ENCODE peak calls at places on chromosomes 7 and 10, in eight cellular contexts. One of them, this sample, is unnamed.

GRCh38 chr7:126768836-126769235 is 483.9 kb downstream of the GRM8 start:
- DNase-seq in spleen: no peak
- DNase-seq in transverse colon: no peak
- DNase-seq in stomach: no peak
- DNase-seq in HCT116: no peak
- DNase-seq in endothelial cell of umbilical vein: no peak
- DNase-seq in prostate gland: no peak
- DNase-seq in GM12878: no peak
- DNase-seq in this sample: no peak

GRCh38 chr10:3264178-3264867 is 91.7 kb upstream of the PITRM1 start:
- DNase-seq in stomach: no peak
- DNase-seq in spleen: peak; percentile 83
- DNase-seq in transverse colon: no peak
- DNase-seq in GM12878: no peak
- DNase-seq in HCT116: no peak
- DNase-seq in prostate gland: no peak
- DNase-seq in endothelial cell of umbilical vein: peak; percentile 99
- DNase-seq in this sample: no peak

GRCh38 chr7:37546677-37547076 is 98.0 kb upstream of the ELMO1 start:
- DNase-seq in transverse colon: no peak
- DNase-seq in GM12878: no peak
- DNase-seq in stomach: no peak
- DNase-seq in prostate gland: no peak
- DNase-seq in endothelial cell of umbilical vein: no peak
- DNase-seq in spleen: no peak
- DNase-seq in HCT116: no peak
- DNase-seq in this sample: no peak

GRCh38 chr7:158268851-158269535 is 318.6 kb downstream of the PTPRN2 start:
- DNase-seq in transverse colon: peak; percentile 75
- DNase-seq in endothelial cell of umbilical vein: no peak
- DNase-seq in GM12878: no peak
- DNase-seq in spleen: peak; percentile 66
- DNase-seq in HCT116: no peak
- DNase-seq in stomach: no peak
- DNase-seq in prostate gland: no peak
- DNase-seq in this sample: peak; percentile 41

GRCh38 chr10:129971381-129972144 is 7.5 kb upstream of the EBF3 start:
- DNase-seq in transverse colon: peak; percentile 41
- DNase-seq in spleen: peak; percentile 79
- DNase-seq in stomach: peak; percentile 59
- DNase-seq in GM12878: no peak
- DNase-seq in endothelial cell of umbilical vein: peak; percentile 35
- DNase-seq in prostate gland: peak; percentile 48
- DNase-seq in HCT116: no peak
- DNase-seq in this sample: no peak

GRCh38 chr7:134365341-134366054 is 48.8 kb upstream of the SLC35B4 start:
- DNase-seq in endothelial cell of umbilical vein: no peak
- DNase-seq in GM12878: no peak
- DNase-seq in HCT116: no peak
- DNase-seq in prostate gland: no peak
- DNase-seq in spleen: no peak
- DNase-seq in stomach: no peak
- DNase-seq in transverse colon: no peak
- DNase-seq in this sample: no peak

GRCh38 chr10:63083904-63084689 is 49.0 kb upstream of the NRBF2 start:
- DNase-seq in GM12878: peak; percentile 38
- DNase-seq in transverse colon: peak; percentile 51
- DNase-seq in HCT116: peak; percentile 71
- DNase-seq in prostate gland: peak; percentile 52
- DNase-seq in stomach: peak; percentile 62
- DNase-seq in spleen: no peak
- DNase-seq in endothelial cell of umbilical vein: peak; percentile 67
- DNase-seq in this sample: no peak

GRCh38 chr7:77651544-77652162 is 44.6 kb upstream of the RSBN1L start:
- DNase-seq in transverse colon: no peak
- DNase-seq in endothelial cell of umbilical vein: peak; percentile 54
- DNase-seq in stomach: no peak
- DNase-seq in prostate gland: no peak
- DNase-seq in GM12878: no peak
- DNase-seq in HCT116: peak; percentile 13
- DNase-seq in spleen: no peak
- DNase-seq in this sample: no peak

GRCh38 chr7:6489612-6490011 is 41.9 kb upstream of the DAGLB start:
- DNase-seq in transverse colon: no peak
- DNase-seq in stomach: no peak
- DNase-seq in spleen: no peak
- DNase-seq in GM12878: no peak
- DNase-seq in prostate gland: no peak
- DNase-seq in HCT116: peak; percentile 16
- DNase-seq in endothelial cell of umbilical vein: no peak
- DNase-seq in this sample: no peak

GRCh38 chr10:50600286-50600685 is 23.5 kb downstream of the SGMS1 start:
- DNase-seq in HCT116: no peak
- DNase-seq in transverse colon: no peak
- DNase-seq in endothelial cell of umbilical vein: no peak
- DNase-seq in spleen: no peak
- DNase-seq in prostate gland: no peak
- DNase-seq in stomach: no peak
- DNase-seq in GM12878: no peak
- DNase-seq in this sample: no peak

GRCh38 chr10:98273454-98273850 is 5.5 kb upstream of the LOXL4 start:
- DNase-seq in prostate gland: no peak
- DNase-seq in HCT116: no peak
- DNase-seq in stomach: no peak
- DNase-seq in spleen: no peak
- DNase-seq in endothelial cell of umbilical vein: no peak
- DNase-seq in GM12878: no peak
- DNase-seq in transverse colon: no peak
- DNase-seq in this sample: no peak

GRCh38 chr10:98272690-98273453 is 4.9 kb upstream of the LOXL4 start:
- DNase-seq in stomach: no peak
- DNase-seq in endothelial cell of umbilical vein: no peak
- DNase-seq in transverse colon: no peak
- DNase-seq in spleen: no peak
- DNase-seq in HCT116: no peak
- DNase-seq in GM12878: no peak
- DNase-seq in prostate gland: no peak
- DNase-seq in this sample: no peak

GRCh38 chr10:98274562-98274961 is 6.6 kb upstream of the LOXL4 start:
- DNase-seq in stomach: no peak
- DNase-seq in GM12878: no peak
- DNase-seq in HCT116: no peak
- DNase-seq in transverse colon: no peak
- DNase-seq in prostate gland: no peak
- DNase-seq in spleen: no peak
- DNase-seq in endothelial cell of umbilical vein: no peak
- DNase-seq in this sample: no peak

GRCh38 chr10:98272245-98272644 is 4.3 kb upstream of the LOXL4 start:
- DNase-seq in transverse colon: no peak
- DNase-seq in GM12878: no peak
- DNase-seq in stomach: no peak
- DNase-seq in HCT116: no peak
- DNase-seq in prostate gland: no peak
- DNase-seq in spleen: no peak
- DNase-seq in endothelial cell of umbilical vein: no peak
- DNase-seq in this sample: no peak

DNA sequence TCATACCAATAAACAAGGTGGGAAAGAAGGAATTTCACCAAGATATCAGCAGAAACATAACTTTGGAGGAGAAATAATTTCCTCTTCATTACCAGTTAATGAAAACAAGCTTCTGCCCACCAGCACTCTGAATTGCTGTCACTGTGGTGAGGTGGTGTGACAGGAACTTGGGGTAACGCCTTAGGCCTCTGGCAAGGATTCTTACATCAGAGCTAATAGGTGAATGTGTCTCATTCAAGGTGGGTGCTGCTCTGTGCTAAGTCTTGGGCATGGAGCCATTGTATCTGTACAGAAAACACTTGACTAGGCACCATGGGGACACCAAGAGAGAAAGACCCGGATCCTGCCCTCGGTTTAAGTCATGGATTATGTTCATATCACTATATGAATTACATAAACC is 8.3 kb upstream of the LOXL4 start:
- DNase-seq in prostate gland: no peak
- DNase-seq in spleen: no peak
- DNase-seq in stomach: no peak
- DNase-seq in endothelial cell of umbilical vein: no peak
- DNase-seq in transverse colon: no peak
- DNase-seq in HCT116: no peak
- DNase-seq in GM12878: no peak
- DNase-seq in this sample: no peak
- TF ChIP-seq POLR2A in prostate gland: no peak
- TF ChIP-seq POLR2A in spleen: no peak
- TF ChIP-seq POLR2A in stomach: no peak
- TF ChIP-seq POLR2A in endothelial cell of umbilical vein: no peak
- TF ChIP-seq POLR2A in transverse colon: no peak
- TF ChIP-seq POLR2A in HCT116: no peak
- TF ChIP-seq POLR2A in GM12878: no peak
- TF ChIP-seq POLR2A in this sample: no peak

GRCh38 chr10:49311562-49312236 is 12.7 kb downstream of the C10orf71 start:
- DNase-seq in spleen: peak; percentile 61
- DNase-seq in HCT116: no peak
- DNase-seq in stomach: no peak
- DNase-seq in prostate gland: no peak
- DNase-seq in transverse colon: no peak
- DNase-seq in endothelial cell of umbilical vein: no peak
- DNase-seq in GM12878: no peak
- DNase-seq in this sample: no peak

GRCh38 chr10:49310901-49311561 is 12.1 kb downstream of the C10orf71 start:
- DNase-seq in prostate gland: no peak
- DNase-seq in HCT116: no peak
- DNase-seq in transverse colon: no peak
- DNase-seq in endothelial cell of umbilical vein: no peak
- DNase-seq in stomach: no peak
- DNase-seq in spleen: peak; percentile 68
- DNase-seq in GM12878: no peak
- DNase-seq in this sample: no peak

GRCh38 chr10:49310460-49310859 is 11.5 kb downstream of the C10orf71 start:
- DNase-seq in prostate gland: no peak
- DNase-seq in HCT116: no peak
- DNase-seq in endothelial cell of umbilical vein: no peak
- DNase-seq in GM12878: no peak
- DNase-seq in transverse colon: no peak
- DNase-seq in stomach: no peak
- DNase-seq in spleen: no peak
- DNase-seq in this sample: no peak

GRCh38 chr10:49308881-49309280 is 9.9 kb downstream of the C10orf71 start:
- DNase-seq in prostate gland: no peak
- DNase-seq in stomach: no peak
- DNase-seq in HCT116: no peak
- DNase-seq in transverse colon: no peak
- DNase-seq in spleen: peak; percentile 19
- DNase-seq in GM12878: no peak
- DNase-seq in endothelial cell of umbilical vein: no peak
- DNase-seq in this sample: no peak

DNA sequence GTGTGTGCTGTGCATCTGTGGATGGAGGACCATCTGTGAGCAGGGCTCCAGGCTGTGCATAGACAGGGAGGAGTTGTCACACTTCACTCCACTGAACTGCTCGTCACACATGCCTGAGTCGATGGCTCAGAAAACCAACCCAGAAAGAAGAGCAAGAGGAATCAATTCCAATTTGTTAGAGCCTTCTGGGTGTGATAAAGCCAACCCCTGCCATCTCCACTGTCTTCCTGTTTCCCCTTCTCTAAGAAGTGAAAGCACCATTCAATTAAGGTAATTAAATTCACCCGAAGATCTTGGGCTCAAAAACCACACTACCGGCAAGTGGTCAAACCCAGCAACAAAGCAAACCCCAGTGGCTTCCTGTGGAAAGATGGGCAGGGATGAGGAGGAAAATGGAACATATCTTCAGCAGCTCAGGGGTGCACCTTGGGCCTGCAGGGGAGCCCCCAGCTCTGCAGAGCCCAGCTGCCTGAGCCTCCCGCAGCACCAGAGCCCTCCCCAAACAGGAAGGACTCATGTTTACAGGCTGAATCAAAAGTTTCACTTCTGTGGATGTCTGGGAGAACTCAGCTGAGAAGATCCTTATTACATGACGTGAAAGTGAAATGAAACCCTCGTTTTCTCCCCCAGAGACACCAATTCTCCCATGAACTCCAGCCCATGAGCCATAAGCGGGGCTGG is 10.9 kb downstream of the C10orf71 start:
- DNase-seq in GM12878: peak; percentile 41
- DNase-seq in HCT116: no peak
- DNase-seq in transverse colon: no peak
- DNase-seq in stomach: no peak
- DNase-seq in endothelial cell of umbilical vein: no peak
- DNase-seq in prostate gland: no peak
- DNase-seq in spleen: peak; percentile 77
- DNase-seq in this sample: no peak
- TF ChIP-seq POLR2AphosphoS5 in GM12878: no peak
- TF ChIP-seq POLR2AphosphoS5 in HCT116: no peak
- TF ChIP-seq POLR2AphosphoS5 in transverse colon: no peak
- TF ChIP-seq POLR2AphosphoS5 in stomach: no peak
- TF ChIP-seq POLR2AphosphoS5 in endothelial cell of umbilical vein: no peak
- TF ChIP-seq POLR2AphosphoS5 in prostate gland: no peak
- TF ChIP-seq POLR2AphosphoS5 in spleen: no peak
- TF ChIP-seq POLR2AphosphoS5 in this sample: no peak

GRCh38 chr7:27737591-27737990 is 2.4 kb upstream of the TAX1BP1 start:
- DNase-seq in transverse colon: no peak
- DNase-seq in spleen: no peak
- DNase-seq in HCT116: no peak
- DNase-seq in endothelial cell of umbilical vein: no peak
- DNase-seq in prostate gland: no peak
- DNase-seq in stomach: no peak
- DNase-seq in GM12878: no peak
- DNase-seq in this sample: no peak

GRCh38 chr7:27739914-27740448 is at the start of gene TAX1BP1:
- DNase-seq in transverse colon: peak; percentile 97
- DNase-seq in HCT116: peak; percentile 87
- DNase-seq in endothelial cell of umbilical vein: peak; percentile 94
- DNase-seq in spleen: peak; percentile 99
- DNase-seq in stomach: peak; percentile 96
- DNase-seq in prostate gland: peak; percentile 96
- DNase-seq in GM12878: peak; percentile 70
- DNase-seq in this sample: peak; percentile 93

GRCh38 chr7:27737178-27737577 is 2.8 kb upstream of the TAX1BP1 start:
- DNase-seq in transverse colon: no peak
- DNase-seq in spleen: no peak
- DNase-seq in endothelial cell of umbilical vein: no peak
- DNase-seq in GM12878: no peak
- DNase-seq in prostate gland: no peak
- DNase-seq in stomach: no peak
- DNase-seq in HCT116: no peak
- DNase-seq in this sample: no peak

GRCh38 chr7:27739301-27739913 is 555 bp upstream of the TAX1BP1 start:
- DNase-seq in prostate gland: no peak
- DNase-seq in GM12878: no peak
- DNase-seq in endothelial cell of umbilical vein: peak; percentile 64
- DNase-seq in transverse colon: no peak
- DNase-seq in spleen: peak; percentile 75
- DNase-seq in HCT116: no peak
- DNase-seq in stomach: no peak
- DNase-seq in this sample: no peak

GRCh38 chr7:27740449-27741086 is 606 bp downstream of the TAX1BP1 start:
- DNase-seq in HCT116: peak; percentile 88
- DNase-seq in endothelial cell of umbilical vein: peak; percentile 77
- DNase-seq in stomach: peak; percentile 97
- DNase-seq in prostate gland: peak; percentile 97
- DNase-seq in transverse colon: peak; percentile 96
- DNase-seq in spleen: peak; percentile 97
- DNase-seq in GM12878: peak; percentile 35
- DNase-seq in this sample: peak; percentile 96
- TF ChIP-seq POLR2A in HCT116: no peak
- TF ChIP-seq POLR2A in endothelial cell of umbilical vein: no peak
- TF ChIP-seq POLR2A in stomach: no peak
- TF ChIP-seq POLR2A in prostate gland: peak; percentile 94
- TF ChIP-seq POLR2A in transverse colon: peak; percentile 82
- TF ChIP-seq POLR2A in spleen: no peak
- TF ChIP-seq POLR2A in GM12878: peak; percentile 74
- TF ChIP-seq POLR2A in this sample: no peak

GRCh38 chr10:34280599-34281374 is 534.3 kb downstream of the PARD3 start:
- DNase-seq in HCT116: no peak
- DNase-seq in endothelial cell of umbilical vein: peak; percentile 93
- DNase-seq in GM12878: no peak
- DNase-seq in prostate gland: peak; percentile 64
- DNase-seq in stomach: no peak
- DNase-seq in transverse colon: no peak
- DNase-seq in spleen: no peak
- DNase-seq in this sample: no peak
- TF ChIP-seq POLR2AphosphoS5 in HCT116: no peak
- TF ChIP-seq POLR2AphosphoS5 in endothelial cell of umbilical vein: peak; percentile 82
- TF ChIP-seq POLR2AphosphoS5 in GM12878: no peak
- TF ChIP-seq POLR2AphosphoS5 in prostate gland: peak; percentile 53
- TF ChIP-seq POLR2AphosphoS5 in stomach: peak; percentile 36
- TF ChIP-seq POLR2AphosphoS5 in transverse colon: peak; percentile 15
- TF ChIP-seq POLR2AphosphoS5 in spleen: no peak
- TF ChIP-seq POLR2AphosphoS5 in this sample: peak; percentile 31

This sample was measured in breast epithelium.